ENCODE peak calls at places on chromosomes 16 and 17, in five cellular contexts. J is AG04450; R is ELR; Z is HEK293T; D is activated CD4-positive, alpha-beta T cell treated with anti-CD3 and anti-CD28 coated beads for 36 hours. Y is an unnamed sample.

GRCh38 chr17:63434951-63435571 is 11.0 kb downstream of the CYB561 start:
- DNase-seq in J (no peak), R (peak), Z (no peak), D (peak), Y (peak)

GRCh38 chr16:54245788-54246453 is 40.7 kb downstream of the IRX3 start:
- DNase-seq in J (no peak), R (no peak), Z (no peak), D (no peak), Y (peak)

GRCh38 chr17:77540975-77541374 is 400.2 kb downstream of the SEC14L1 start:
- DNase-seq in J (no peak), R (no peak), Z (no peak), D (no peak), Y (no peak)

GRCh38 chr17:46036491-46036890 is 37.4 kb downstream of the STH start:
- DNase-seq in J (no peak), R (no peak), Z (no peak), D (no peak), Y (no peak)

GRCh38 chr17:39564201-39564828 is 43.4 kb downstream of the NEUROD2 start:
- DNase-seq in J (no peak), R (peak), Z (no peak), D (no peak), Y (no peak)

GRCh38 chr16:4660454-4661007 is 32.8 kb upstream of the NUDT16L1 start:
- DNase-seq in J (no peak), R (peak), Z (no peak), D (peak), Y (no peak)

GRCh38 chr17:74432484-74433391 is 850 bp downstream of the GPRC5C start:
- DNase-seq in J (no peak), R (no peak), Z (no peak), D (no peak), Y (no peak)

GRCh38 chr17:44000871-44001460 is 3.5 kb upstream of the NAGS start:
- DNase-seq in J (no peak), R (no peak), Z (no peak), D (no peak), Y (no peak)

GRCh38 chr17:36668824-36669223 is 67.4 kb downstream of the MRM1 start:
- DNase-seq in J (no peak), R (no peak), Z (no peak), D (no peak), Y (no peak)

Y was measured in NB4.